ENCODE peak calls at places on chromosomes 12 and 14, in four cellular contexts. S is CD8-positive, alpha-beta T cell; E is uterus; D is A549. L is an unnamed sample. For H3K4me1, the result is how much of the 10 kb centered on the place peaks cover.

GRCh38 chr12:102976609-102977280 is 19.3 kb downstream of the ASCL1 start:
- DNase-seq in S (no peak), E (no peak), D (no peak), L (no peak)

GRCh38 chr14:31419179-31420012 is 954 bp downstream of the HEATR5A start:
- DNase-seq in E (no peak), S (no peak), D (no peak), L (no peak)

GRCh38 chr12:52876371-52876770 is 27.6 kb upstream of the KRT78 start:
- DNase-seq in E (no peak), D (no peak), S (no peak), L (no peak)

GRCh38 chr14:31090872-31091764 is 64.9 kb upstream of the STRN3 start:
- DNase-seq in S (no peak), D (peak), E (peak), L (peak)

GRCh38 chr12:67388331-67389163 is 119.4 kb downstream of the CAND1 start:
- DNase-seq in D (peak), E (no peak), S (no peak), L (peak)

GRCh38 chr12:46664771-46665287 is 161.0 kb downstream of the SLC38A4 start:
- DNase-seq in E (peak), D (peak), S (no peak), L (peak)

GRCh38 chr12:98373982-98374381 is 141.4 kb upstream of the TMPO start:
- DNase-seq in S (no peak), E (no peak), D (no peak), L (no peak)

GRCh38 chr14:87805315-87805723 is 187.7 kb downstream of the GALC start:
- DNase-seq in D (peak), E (no peak), S (peak), L (peak)

GRCh38 chr12:7162691-7163114 is 26.8 kb upstream of the PEX5 start:
- DNase-seq in D (peak), E (no peak), S (peak), L (peak)

GRCh38 chr14:70601162-70601561 is 707 bp upstream of the MED6 start:
- DNase-seq in D (no peak), E (no peak), S (no peak), L (peak)

GRCh38 chr12:109111775-109112491 is 4.5 kb upstream of the ACACB start:
- DNase-seq in D (peak), E (peak), S (peak), L (no peak)

GRCh38 chr14:64880382-64881121 is 845 bp upstream of the SPTB start:
- DNase-seq in S (peak), D (peak), E (peak), L (no peak)

GRCh38 chr12:121278450-121279375 is 17.8 kb downstream of the CAMKK2 start:
- DNase-seq in S (no peak), D (no peak), E (no peak), L (no peak)

GRCh38 chr12:68012712-68013111 is 23.5 kb downstream of the IFNG-AS1 start:
- DNase-seq in E (no peak), D (no peak), S (no peak), L (no peak)

GRCh38 chr12:24848941-24849477 is 99.9 kb downstream of the BCAT1 start:
- DNase-seq in D (no peak), E (no peak), S (no peak), L (no peak)

GRCh38 chr12:94498698-94499097 is 39.0 kb upstream of the CEP83 start:
- DNase-seq in E (no peak), S (no peak), D (no peak), L (no peak)

GRCh38 chr12:132284618-132285310 is 44.6 kb downstream of the GALNT9 start:
- DNase-seq in D (peak), E (no peak), S (no peak), L (peak)

GRCh38 chr14:80988742-80989429 is 33.5 kb downstream of the TSHR start:
- DNase-seq in S (no peak), D (no peak), E (no peak), L (no peak)

GRCh38 chr12:81626406-81626805 is 132.7 kb downstream of the PPFIA2 start:
- DNase-seq in E (no peak), D (no peak), S (no peak), L (no peak)

GRCh38 chr12:93844385-93844784 is 167.2 kb downstream of the CRADD start:
- DNase-seq in D (no peak), E (no peak), S (no peak), L (no peak)

GRCh38 chr14:101711041-101711861 is 50.3 kb upstream of the PPP2R5C start:
- DNase-seq in S (no peak), D (no peak), E (no peak), L (no peak)

GRCh38 chr14:20675669-20676068 is 8.7 kb upstream of the RNASE4 start:
- DNase-seq in S (no peak), D (no peak), E (no peak), L (no peak)

GRCh38 chr12:92341333-92341691 is 195.7 kb upstream of the BTG1 start:
- DNase-seq in D (no peak), S (no peak), E (no peak), L (peak)

GRCh38 chr12:95443458-95443857 is 30.5 kb upstream of the METAP2 start:
- DNase-seq in S (no peak), E (no peak), D (no peak), L (no peak)

GRCh38 chr12:109740694-109741245 is 27.1 kb downstream of the FAM222A start:
- DNase-seq in D (no peak), E (peak), S (no peak), L (no peak)

GRCh38 chr12:10186299-10186698 is 7.5 kb downstream of the TMEM52B start:
- DNase-seq in S (no peak), D (no peak), E (no peak), L (no peak)

GRCh38 chr12:98754095-98754494 is 109.0 kb downstream of the APAF1 start:
- DNase-seq in S (no peak), E (no peak), D (peak), L (no peak)

GRCh38 chr12:105740970-105741725 is 397.6 kb downstream of the NUAK1 start:
- DNase-seq in S (no peak), D (no peak), E (peak), L (no peak)

GRCh38 chr14:106044949-106045596 is 518.7 kb downstream of the TMEM121 start:
- DNase-seq in S (peak), D (peak), E (no peak), L (no peak)

GRCh38 chr12:71567562-71567961 is 96.1 kb downstream of the ZFC3H1 start:
- DNase-seq in E (no peak), D (no peak), S (no peak), L (no peak)

GRCh38 chr14:68544150-68544892 is 248.5 kb downstream of the ZFP36L1 start:
- DNase-seq in S (no peak), E (peak), D (no peak), L (peak)

GRCh38 chr14:31913370-31913769 is 163.7 kb upstream of the ARHGAP5 start:
- DNase-seq in D (no peak), E (no peak), S (no peak), L (no peak)

GRCh38 chr12:63876980-63877379 is 32.5 kb downstream of the SRGAP1 start:
- DNase-seq in S (no peak), D (no peak), E (no peak), L (no peak)

DNA sequence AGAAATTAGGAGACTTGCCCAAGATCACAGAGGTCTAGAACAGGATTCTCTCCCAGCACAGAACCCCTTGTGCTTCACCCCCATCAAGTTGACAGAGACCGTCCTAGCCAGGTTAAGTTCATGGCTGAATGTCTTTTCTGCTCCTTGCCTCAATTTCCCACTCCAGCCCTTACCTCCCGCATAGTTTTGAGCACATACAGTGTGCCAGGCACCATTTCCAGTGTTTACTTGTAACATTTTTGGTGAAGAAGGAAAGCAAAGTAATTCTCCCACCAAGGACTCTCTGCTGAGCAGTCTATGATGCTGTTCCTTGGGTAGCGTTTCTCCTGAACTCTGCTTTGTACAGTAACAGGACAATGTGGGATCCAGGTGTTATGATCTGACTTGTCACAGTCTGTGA is 1.2 kb downstream of the ABHD4 start:
- DNase-seq in S (no peak), D (no peak), E (no peak), L (no peak)
- H3K4me1 ChIP-seq in S (under half), D (half or more), E (under half), L (under half)

GRCh38 chr12:56574210-56574609 is 52.6 kb downstream of the RBMS2 start:
- DNase-seq in E (no peak), S (no peak), D (no peak), L (peak)

GRCh38 chr12:56565510-56566101 is 44.0 kb downstream of the RBMS2 start:
- DNase-seq in S (peak), E (peak), D (peak), L (no peak)

DNA sequence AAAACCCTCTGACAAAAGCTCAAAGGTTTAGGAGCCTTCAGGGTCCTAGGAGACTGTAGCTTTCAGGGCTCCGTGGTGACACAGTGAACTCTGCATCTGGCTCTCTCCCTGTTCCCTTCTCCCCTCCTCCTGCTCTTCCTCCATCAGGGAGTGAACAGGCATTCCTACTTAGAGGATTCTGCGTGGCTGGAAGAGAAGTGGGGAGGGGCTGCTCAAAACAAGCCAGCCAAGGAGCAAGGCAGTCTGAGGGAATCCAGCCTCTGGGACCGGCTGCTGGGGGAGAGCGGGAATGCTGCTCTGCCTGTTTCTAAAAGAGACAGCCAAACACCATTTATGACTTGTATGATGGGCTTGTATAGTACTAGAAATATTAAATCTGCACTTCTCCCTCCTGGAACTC is 49.5 kb downstream of the RBMS2 start:
- DNase-seq in E (no peak), S (no peak), D (no peak), L (no peak)
- H3K4me1 ChIP-seq in E (under half), S (under half), D (under half), L (under half)

GRCh38 chr12:49683604-49684309 is 23.4 kb downstream of the FMNL3 start:
- DNase-seq in S (no peak), E (no peak), D (no peak), L (no peak)
- H3K4me1 ChIP-seq in S (under half), E (under half), D (under half), L (under half)

DNA sequence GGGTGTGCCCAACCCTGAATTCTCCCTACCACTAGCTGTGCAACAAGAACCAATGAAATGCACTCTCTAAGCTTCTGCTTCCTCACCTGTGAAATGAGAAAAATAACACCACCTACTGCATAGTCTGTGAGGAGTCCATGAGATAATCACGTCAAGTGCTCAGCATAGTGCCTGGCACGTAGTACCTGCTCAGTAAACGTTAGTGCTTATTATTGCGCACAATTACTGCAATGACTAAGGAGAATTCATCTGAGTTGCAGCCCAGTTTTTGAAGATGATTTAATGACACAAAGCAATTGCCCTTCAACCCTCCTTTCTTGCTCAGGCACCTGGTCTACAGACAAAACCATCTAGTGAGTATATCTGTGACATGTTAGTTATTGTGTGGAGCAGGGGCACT is 8.8 kb downstream of the VDR start:
- DNase-seq in D (no peak), E (no peak), S (no peak), L (no peak)
- H3K4me1 ChIP-seq in D (under half), E (under half), S (under half), L (under half)

GRCh38 chr12:26727482-26728204 is 105.4 kb downstream of the ITPR2 start:
- DNase-seq in S (no peak), E (no peak), D (no peak), L (no peak)
- H3K4me1 ChIP-seq in S (under half), E (under half), D (under half), L (under half)

GRCh38 chr12:27547592-27547991 is 23.6 kb downstream of the PPFIBP1 start:
- DNase-seq in S (no peak), D (no peak), E (no peak), L (no peak)

GRCh38 chr12:27550653-27550975 is 26.6 kb downstream of the PPFIBP1 start:
- DNase-seq in S (no peak), E (no peak), D (no peak), L (peak)

GRCh38 chr12:27549231-27549800 is 25.3 kb downstream of the PPFIBP1 start:
- DNase-seq in E (no peak), D (peak), S (no peak), L (peak)

GRCh38 chr12:27549801-27550652 is 26.0 kb downstream of the PPFIBP1 start:
- DNase-seq in S (no peak), E (peak), D (peak), L (peak)

GRCh38 chr12:27548301-27549199 is 24.5 kb downstream of the PPFIBP1 start:
- DNase-seq in E (no peak), S (no peak), D (no peak), L (no peak)
- H3K4me1 ChIP-seq in E (under half), S (under half), D (under half), L (under half)

GRCh38 chr12:29152223-29152868 is 3.3 kb downstream of the FAR2 start:
- DNase-seq in E (no peak), D (no peak), S (no peak), L (no peak)

GRCh38 chr12:29146201-29146600 is 2.9 kb upstream of the FAR2 start:
- DNase-seq in S (no peak), E (no peak), D (no peak), L (no peak)

GRCh38 chr12:29149691-29150382 is 759 bp downstream of the FAR2 start:
- DNase-seq in E (no peak), S (no peak), D (no peak), L (no peak)

GRCh38 chr12:29148065-29148957 is 767 bp upstream of the FAR2 start:
- DNase-seq in D (peak), E (peak), S (no peak), L (peak)

GRCh38 chr12:29148958-29149690 is at the start of gene FAR2:
- DNase-seq in S (peak), D (peak), E (peak), L (peak)
- H3K4me1 ChIP-seq in S (under half), D (under half), E (under half), L (under half)

GRCh38 chr12:124679533-124680371 is 112.3 kb upstream of the NCOR2 start:
- DNase-seq in D (no peak), E (peak), S (no peak), L (no peak)

GRCh38 chr12:124677552-124678356 is 110.3 kb upstream of the NCOR2 start:
- DNase-seq in D (no peak), E (no peak), S (no peak), L (no peak)

GRCh38 chr12:124680863-124681778 is 113.7 kb upstream of the NCOR2 start:
- DNase-seq in E (peak), D (peak), S (no peak), L (peak)

GRCh38 chr12:124678421-124678893 is 111.0 kb upstream of the NCOR2 start:
- DNase-seq in E (no peak), D (no peak), S (no peak), L (no peak)

DNA sequence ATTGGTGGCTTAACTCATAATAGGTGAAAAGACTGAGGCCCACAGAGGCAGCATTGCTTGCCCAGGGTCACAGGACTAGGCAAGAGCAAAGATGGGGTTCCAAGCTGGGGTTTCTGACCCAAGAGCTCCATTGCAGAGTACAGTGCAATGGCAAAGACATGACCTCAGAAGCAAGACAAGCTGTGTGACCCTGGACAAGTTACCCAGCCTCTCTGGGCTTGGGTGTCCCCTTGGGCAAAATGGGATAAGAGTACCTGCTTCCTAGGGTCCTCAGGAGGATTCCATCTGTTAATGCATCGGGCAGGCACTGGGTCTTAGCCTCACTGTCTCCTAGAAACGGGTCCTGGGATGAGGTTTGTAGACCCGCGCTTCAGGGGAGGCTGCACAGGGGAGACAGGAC is 111.6 kb upstream of the NCOR2 start:
- DNase-seq in S (no peak), D (no peak), E (no peak), L (no peak)
- H3K4me1 ChIP-seq in S (under half), D (half or more), E (under half), L (under half)

DNA sequence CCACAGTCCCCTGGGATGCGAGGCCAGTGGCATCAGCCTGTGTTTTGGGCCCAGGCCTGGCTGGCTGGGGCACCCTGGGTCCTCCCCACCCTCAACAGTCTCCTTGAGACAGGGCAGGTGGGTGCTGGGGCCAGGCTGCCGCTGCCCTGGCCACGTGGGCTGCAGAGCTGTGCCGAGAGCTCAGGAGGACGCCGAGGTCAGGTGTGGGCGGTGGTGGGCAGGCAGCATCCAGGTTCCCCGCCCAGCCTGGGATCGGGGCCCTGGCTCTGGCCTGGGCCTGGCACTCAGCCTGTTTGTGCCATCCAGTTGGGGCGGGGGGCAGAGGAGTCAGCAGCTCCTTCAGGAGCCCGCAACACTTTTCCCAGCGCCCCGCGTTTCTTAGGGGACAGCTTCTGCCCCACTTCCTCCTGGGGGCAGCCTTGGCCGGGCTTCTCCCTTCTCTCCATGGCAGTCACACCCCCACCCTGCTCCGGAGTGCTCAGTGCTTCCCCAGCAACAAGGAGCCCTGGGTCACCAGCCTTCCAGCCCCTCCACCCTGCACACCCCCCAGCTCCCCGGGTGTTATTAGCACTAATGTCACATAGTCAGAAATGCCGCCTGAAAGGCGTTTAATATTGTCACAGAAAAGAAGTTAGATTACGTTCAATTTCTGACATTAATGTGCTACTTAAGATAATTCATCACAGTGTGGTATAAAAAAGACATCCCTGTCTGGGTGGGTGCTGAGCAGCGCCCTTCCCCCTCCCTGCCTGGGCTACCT is 30.8 kb downstream of the KIF26A start:
- DNase-seq in D (no peak), S (no peak), E (no peak), L (no peak)
- H3K4me1 ChIP-seq in D (under half), S (under half), E (under half), L (under half)